ENCODE peak calls at places on chromosomes 1 and 21, in four cellular contexts. One of them, this sample, is unnamed.

GRCh38 chr1:27570823-27571222 is 33.1 kb downstream of the AHDC1 start:
- DNase-seq in lower leg skin: no peak
- DNase-seq in H9: peak; percentile 71
- DNase-seq in CD8-positive, alpha-beta T cell: no peak
- DNase-seq in this sample: no peak

GRCh38 chr1:215043405-215043804 is 39.1 kb upstream of the KCNK2 start:
- DNase-seq in lower leg skin: no peak
- DNase-seq in H9: no peak
- DNase-seq in CD8-positive, alpha-beta T cell: no peak
- DNase-seq in this sample: no peak

GRCh38 chr1:234779160-234779538 is 169.2 kb upstream of the IRF2BP2 start:
- DNase-seq in lower leg skin: peak; percentile 89
- DNase-seq in H9: no peak
- DNase-seq in CD8-positive, alpha-beta T cell: no peak
- DNase-seq in this sample: no peak

GRCh38 chr21:21750124-21750825 is 752.1 kb downstream of the NCAM2 start:
- DNase-seq in lower leg skin: no peak
- DNase-seq in H9: no peak
- DNase-seq in CD8-positive, alpha-beta T cell: no peak
- DNase-seq in this sample: no peak

GRCh38 chr1:36864182-36865079 is 169.9 kb downstream of the GRIK3 start:
- DNase-seq in lower leg skin: no peak
- DNase-seq in H9: peak; percentile 64
- DNase-seq in CD8-positive, alpha-beta T cell: no peak
- DNase-seq in this sample: no peak

GRCh38 chr1:94396356-94396755 is 21.8 kb upstream of the ABCD3 start:
- DNase-seq in lower leg skin: no peak
- DNase-seq in H9: peak; percentile 64
- DNase-seq in CD8-positive, alpha-beta T cell: no peak
- DNase-seq in this sample: no peak

GRCh38 chr1:104163912-104164476 is 414.3 kb downstream of the AMY1C start:
- DNase-seq in lower leg skin: no peak
- DNase-seq in H9: no peak
- DNase-seq in CD8-positive, alpha-beta T cell: no peak
- DNase-seq in this sample: no peak

GRCh38 chr1:169091480-169091941 is 15.0 kb upstream of the ATP1B1 start:
- DNase-seq in lower leg skin: no peak
- DNase-seq in H9: no peak
- DNase-seq in CD8-positive, alpha-beta T cell: no peak
- DNase-seq in this sample: no peak

GRCh38 chr1:153535664-153536585 is at the start of gene S100A6:
- DNase-seq in lower leg skin: peak; percentile 98
- DNase-seq in H9: no peak
- DNase-seq in CD8-positive, alpha-beta T cell: peak; percentile 66
- DNase-seq in this sample: peak; percentile 80

GRCh38 chr1:160161965-160162705 is 10.7 kb downstream of the ATP1A4 start:
- DNase-seq in lower leg skin: peak; percentile 48
- DNase-seq in H9: peak; percentile 85
- DNase-seq in CD8-positive, alpha-beta T cell: no peak
- DNase-seq in this sample: no peak

GRCh38 chr1:88398338-88398737 is 285.7 kb upstream of the PKN2 start:
- DNase-seq in lower leg skin: no peak
- DNase-seq in H9: no peak
- DNase-seq in CD8-positive, alpha-beta T cell: no peak
- DNase-seq in this sample: no peak

GRCh38 chr1:193769609-193770008 is 583.2 kb upstream of the B3GALT2 start:
- DNase-seq in lower leg skin: no peak
- DNase-seq in H9: no peak
- DNase-seq in CD8-positive, alpha-beta T cell: no peak
- DNase-seq in this sample: no peak

GRCh38 chr1:27637052-27637451 is 2.1 kb upstream of the FGR start:
- DNase-seq in lower leg skin: no peak
- DNase-seq in H9: no peak
- DNase-seq in CD8-positive, alpha-beta T cell: no peak
- DNase-seq in this sample: no peak

GRCh38 chr1:236021424-236022135 is 43.3 kb downstream of the NID1 start:
- DNase-seq in lower leg skin: no peak
- DNase-seq in H9: no peak
- DNase-seq in CD8-positive, alpha-beta T cell: no peak
- DNase-seq in this sample: no peak

GRCh38 chr1:156128749-156129682 is 14.5 kb downstream of the LMNA start:
- DNase-seq in lower leg skin: no peak
- DNase-seq in H9: no peak
- DNase-seq in CD8-positive, alpha-beta T cell: no peak
- DNase-seq in this sample: no peak

GRCh38 chr1:94265931-94266330 is 28.5 kb upstream of the ARHGAP29 start:
- DNase-seq in lower leg skin: no peak
- DNase-seq in H9: no peak
- DNase-seq in CD8-positive, alpha-beta T cell: no peak
- DNase-seq in this sample: no peak

GRCh38 chr1:16183765-16184556 is 28.1 kb upstream of the EPHA2 start:
- DNase-seq in lower leg skin: no peak
- DNase-seq in H9: no peak
- DNase-seq in CD8-positive, alpha-beta T cell: no peak
- DNase-seq in this sample: no peak

GRCh38 chr1:18965206-18966173 is 9.0 kb upstream of the IFFO2 start:
- DNase-seq in lower leg skin: peak; percentile 88
- DNase-seq in H9: peak; percentile 59
- DNase-seq in CD8-positive, alpha-beta T cell: no peak
- DNase-seq in this sample: no peak

GRCh38 chr1:79006564-79006963 is at the start of gene ADGRL4:
- DNase-seq in lower leg skin: peak; percentile 83
- DNase-seq in H9: peak; percentile 68
- DNase-seq in CD8-positive, alpha-beta T cell: no peak
- DNase-seq in this sample: no peak

GRCh38 chr1:18962121-18962721 is 5.7 kb upstream of the IFFO2 start:
- DNase-seq in lower leg skin: peak; percentile 91
- DNase-seq in H9: no peak
- DNase-seq in CD8-positive, alpha-beta T cell: no peak
- DNase-seq in this sample: no peak

GRCh38 chr21:42423197-42423675 is 19.5 kb downstream of the UBASH3A start:
- DNase-seq in lower leg skin: peak; percentile 56
- DNase-seq in H9: no peak
- DNase-seq in CD8-positive, alpha-beta T cell: peak; percentile 22
- DNase-seq in this sample: no peak

GRCh38 chr1:245247791-245248789 is 93.3 kb downstream of the KIF26B start:
- DNase-seq in lower leg skin: no peak
- DNase-seq in H9: no peak
- DNase-seq in CD8-positive, alpha-beta T cell: no peak
- DNase-seq in this sample: no peak

GRCh38 chr21:26686278-26686677 is 113.2 kb upstream of the CYYR1 start:
- DNase-seq in lower leg skin: no peak
- DNase-seq in H9: peak; percentile 69
- DNase-seq in CD8-positive, alpha-beta T cell: no peak
- DNase-seq in this sample: no peak

GRCh38 chr1:161736332-161736969 is 13.1 kb upstream of the DUSP12 start:
- DNase-seq in lower leg skin: no peak
- DNase-seq in H9: no peak
- DNase-seq in CD8-positive, alpha-beta T cell: no peak
- DNase-seq in this sample: no peak

GRCh38 chr1:42692461-42692860 is 10.2 kb downstream of the YBX1 start:
- DNase-seq in lower leg skin: no peak
- DNase-seq in H9: no peak
- DNase-seq in CD8-positive, alpha-beta T cell: no peak
- DNase-seq in this sample: no peak

This sample was measured in thoracic aorta.